ENCODE peak calls at places on chromosome 11, in eight cellular contexts. One of them, this sample, is unnamed.

GRCh38 chr11:102117472-102118113 is 7.3 kb downstream of the YAP1 start:
- DNase-seq in tibial nerve: no peak
- DNase-seq in NB4: no peak
- DNase-seq in foreskin fibroblast: no peak
- DNase-seq in aorta: no peak
- DNase-seq in IMR-90: peak; percentile 48
- DNase-seq in H1: peak; percentile 6
- DNase-seq in brain microvascular endothelial cell: no peak
- DNase-seq in this sample: no peak

GRCh38 chr11:30002157-30002556 is 14.7 kb downstream of the KCNA4 start:
- DNase-seq in brain microvascular endothelial cell: no peak
- DNase-seq in IMR-90: no peak
- DNase-seq in NB4: no peak
- DNase-seq in tibial nerve: no peak
- DNase-seq in foreskin fibroblast: no peak
- DNase-seq in aorta: no peak
- DNase-seq in H1: no peak
- DNase-seq in this sample: no peak

GRCh38 chr11:63491614-63492372 is 826 bp upstream of the PLAAT5 start:
- DNase-seq in IMR-90: peak; percentile 46
- DNase-seq in aorta: no peak
- DNase-seq in NB4: peak; percentile 90
- DNase-seq in tibial nerve: no peak
- DNase-seq in H1: no peak
- DNase-seq in foreskin fibroblast: no peak
- DNase-seq in brain microvascular endothelial cell: peak; percentile 83
- DNase-seq in this sample: no peak

GRCh38 chr11:69301491-69302401 is 7.8 kb downstream of the MYEOV start:
- DNase-seq in H1: no peak
- DNase-seq in brain microvascular endothelial cell: peak; percentile 83
- DNase-seq in tibial nerve: no peak
- DNase-seq in NB4: peak; percentile 82
- DNase-seq in IMR-90: peak; percentile 91
- DNase-seq in foreskin fibroblast: peak; percentile 97
- DNase-seq in aorta: peak; percentile 87
- DNase-seq in this sample: peak; percentile 71

GRCh38 chr11:3808846-3809623 is 675 bp downstream of the PGAP2 start:
- DNase-seq in NB4: peak; percentile 80
- DNase-seq in aorta: peak; percentile 1
- DNase-seq in H1: no peak
- DNase-seq in tibial nerve: no peak
- DNase-seq in brain microvascular endothelial cell: no peak
- DNase-seq in IMR-90: peak; percentile 41
- DNase-seq in foreskin fibroblast: peak; percentile 55
- DNase-seq in this sample: no peak

GRCh38 chr11:70517996-70518907 is 119.9 kb downstream of the CTTN start:
- DNase-seq in IMR-90: peak; percentile 64
- DNase-seq in brain microvascular endothelial cell: peak; percentile 11
- DNase-seq in H1: no peak
- DNase-seq in tibial nerve: no peak
- DNase-seq in foreskin fibroblast: peak; percentile 82
- DNase-seq in aorta: peak; percentile 52
- DNase-seq in NB4: no peak
- DNase-seq in this sample: no peak

GRCh38 chr11:39412117-39412516 is 2047.3 kb downstream of the LRRC4C start:
- DNase-seq in NB4: no peak
- DNase-seq in foreskin fibroblast: no peak
- DNase-seq in brain microvascular endothelial cell: no peak
- DNase-seq in H1: no peak
- DNase-seq in tibial nerve: no peak
- DNase-seq in aorta: no peak
- DNase-seq in IMR-90: no peak
- DNase-seq in this sample: no peak

GRCh38 chr11:41849250-41849649 is 389.8 kb upstream of the LRRC4C start:
- DNase-seq in H1: no peak
- DNase-seq in brain microvascular endothelial cell: no peak
- DNase-seq in IMR-90: no peak
- DNase-seq in foreskin fibroblast: no peak
- DNase-seq in aorta: no peak
- DNase-seq in NB4: no peak
- DNase-seq in tibial nerve: no peak
- DNase-seq in this sample: no peak

GRCh38 chr11:78419327-78419726 is 1.7 kb upstream of the GAB2 start:
- DNase-seq in H1: no peak
- DNase-seq in brain microvascular endothelial cell: peak; percentile 98
- DNase-seq in IMR-90: peak; percentile 99
- DNase-seq in tibial nerve: peak; percentile 72
- DNase-seq in foreskin fibroblast: peak; percentile 93
- DNase-seq in NB4: peak; percentile 43
- DNase-seq in aorta: no peak
- DNase-seq in this sample: peak; percentile 98

GRCh38 chr11:5689551-5689983 is at the start of gene TRIM22:
- DNase-seq in IMR-90: peak; percentile 71
- DNase-seq in H1: no peak
- DNase-seq in tibial nerve: peak; percentile 62
- DNase-seq in brain microvascular endothelial cell: peak; percentile 66
- DNase-seq in foreskin fibroblast: peak; percentile 18
- DNase-seq in aorta: no peak
- DNase-seq in NB4: peak; percentile 86
- DNase-seq in this sample: peak; percentile 54

GRCh38 chr11:63909621-63910506 is 7.1 kb downstream of the RCOR2 start:
- DNase-seq in tibial nerve: no peak
- DNase-seq in NB4: no peak
- DNase-seq in brain microvascular endothelial cell: no peak
- DNase-seq in IMR-90: no peak
- DNase-seq in aorta: peak; percentile 73
- DNase-seq in foreskin fibroblast: no peak
- DNase-seq in H1: peak; percentile 80
- DNase-seq in this sample: no peak

GRCh38 chr11:72370201-72370600 is 64.1 kb downstream of the CLPB start:
- DNase-seq in IMR-90: no peak
- DNase-seq in tibial nerve: no peak
- DNase-seq in aorta: no peak
- DNase-seq in NB4: no peak
- DNase-seq in foreskin fibroblast: no peak
- DNase-seq in H1: no peak
- DNase-seq in brain microvascular endothelial cell: no peak
- DNase-seq in this sample: no peak

GRCh38 chr11:10385696-10386095 is 69.4 kb upstream of the AMPD3 start:
- DNase-seq in tibial nerve: peak; percentile 57
- DNase-seq in NB4: no peak
- DNase-seq in IMR-90: peak; percentile 49
- DNase-seq in foreskin fibroblast: peak; percentile 76
- DNase-seq in brain microvascular endothelial cell: no peak
- DNase-seq in H1: peak; percentile 37
- DNase-seq in aorta: no peak
- DNase-seq in this sample: peak; percentile 83

GRCh38 chr11:69277074-69277809 is 16.7 kb upstream of the MYEOV start:
- DNase-seq in H1: no peak
- DNase-seq in brain microvascular endothelial cell: no peak
- DNase-seq in IMR-90: no peak
- DNase-seq in foreskin fibroblast: no peak
- DNase-seq in NB4: no peak
- DNase-seq in aorta: no peak
- DNase-seq in tibial nerve: no peak
- DNase-seq in this sample: no peak

GRCh38 chr11:134055029-134055428 is 13.8 kb upstream of the JAM3 start:
- DNase-seq in NB4: no peak
- DNase-seq in H1: peak; percentile 45
- DNase-seq in IMR-90: no peak
- DNase-seq in tibial nerve: no peak
- DNase-seq in foreskin fibroblast: no peak
- DNase-seq in aorta: peak; percentile 59
- DNase-seq in brain microvascular endothelial cell: no peak
- DNase-seq in this sample: no peak

GRCh38 chr11:68130121-68130520 is 8.9 kb upstream of the CHKA start:
- DNase-seq in aorta: no peak
- DNase-seq in NB4: no peak
- DNase-seq in tibial nerve: no peak
- DNase-seq in foreskin fibroblast: no peak
- DNase-seq in brain microvascular endothelial cell: no peak
- DNase-seq in IMR-90: no peak
- DNase-seq in H1: no peak
- DNase-seq in this sample: no peak

GRCh38 chr11:68122936-68123539 is 1.9 kb upstream of the CHKA start:
- DNase-seq in aorta: no peak
- DNase-seq in brain microvascular endothelial cell: no peak
- DNase-seq in tibial nerve: no peak
- DNase-seq in foreskin fibroblast: no peak
- DNase-seq in IMR-90: no peak
- DNase-seq in NB4: no peak
- DNase-seq in H1: no peak
- DNase-seq in this sample: no peak

GRCh38 chr11:68128682-68129327 is 7.6 kb upstream of the CHKA start:
- DNase-seq in tibial nerve: no peak
- DNase-seq in aorta: peak; percentile 86
- DNase-seq in NB4: no peak
- DNase-seq in brain microvascular endothelial cell: peak; percentile 77
- DNase-seq in IMR-90: peak; percentile 70
- DNase-seq in foreskin fibroblast: peak; percentile 51
- DNase-seq in H1: no peak
- DNase-seq in this sample: peak; percentile 36

GRCh38 chr11:68125164-68125563 is 4.0 kb upstream of the CHKA start:
- DNase-seq in brain microvascular endothelial cell: no peak
- DNase-seq in H1: no peak
- DNase-seq in tibial nerve: no peak
- DNase-seq in IMR-90: no peak
- DNase-seq in aorta: peak; percentile 39
- DNase-seq in foreskin fibroblast: no peak
- DNase-seq in NB4: no peak
- DNase-seq in this sample: no peak

DNA sequence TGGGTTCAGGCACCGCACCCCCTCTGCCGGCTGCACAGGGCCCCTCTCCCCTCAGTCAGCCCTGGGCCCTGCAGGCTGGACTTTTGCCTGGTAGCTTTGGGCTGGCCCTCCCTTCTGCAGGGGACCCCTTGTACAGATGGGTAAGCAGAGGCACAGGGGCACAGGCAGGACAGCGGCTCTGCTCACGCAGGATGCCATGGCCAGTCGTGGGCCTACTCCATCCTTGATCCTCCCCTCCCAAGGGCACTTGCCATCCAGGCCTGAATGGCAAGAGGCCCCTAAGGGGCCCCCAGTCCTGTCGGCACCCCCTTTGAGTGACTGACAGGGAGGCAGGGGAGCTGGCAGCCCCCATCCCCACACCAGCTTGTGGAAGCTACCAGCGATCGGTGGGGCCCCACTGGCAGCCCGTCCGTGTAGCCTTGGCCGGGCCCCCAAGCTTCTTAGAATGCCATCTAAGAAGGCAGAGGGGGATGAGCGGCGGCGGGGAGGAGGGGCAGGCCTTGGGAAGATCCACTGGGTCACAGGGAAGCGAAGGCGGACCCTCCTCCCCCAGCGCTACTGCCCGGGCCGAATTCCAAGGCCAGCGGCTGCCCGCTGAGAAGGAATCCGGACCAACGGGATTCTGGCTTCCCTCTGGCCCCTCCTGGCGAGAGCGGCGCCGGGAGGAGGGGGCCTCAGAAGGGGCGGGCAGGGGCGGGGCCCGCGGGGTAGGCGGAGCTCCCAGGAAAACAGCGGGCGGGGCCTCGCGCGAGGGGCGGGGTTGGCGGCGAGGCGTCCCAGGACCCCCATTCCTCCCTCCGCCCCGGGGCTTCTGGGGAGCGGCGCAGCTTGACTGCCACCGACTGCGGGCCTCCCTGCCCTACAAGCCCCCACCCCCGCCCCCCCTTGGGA is 6.8 kb upstream of the CHKA start:
- DNase-seq in H1: peak; percentile 96
- DNase-seq in IMR-90: peak; percentile 40
- DNase-seq in foreskin fibroblast: no peak
- DNase-seq in aorta: peak; percentile 86
- DNase-seq in tibial nerve: no peak
- DNase-seq in brain microvascular endothelial cell: no peak
- DNase-seq in NB4: no peak
- DNase-seq in this sample: peak; percentile 35
- H3K4me3 ChIP-seq in H1: peak overlapping the region; percentile 42
- H3K4me3 ChIP-seq in IMR-90: peak overlapping the region; percentile 32
- H3K4me3 ChIP-seq in foreskin fibroblast: peak overlapping the region; percentile 50
- H3K4me3 ChIP-seq in aorta: no peak overlapping the region
- H3K4me3 ChIP-seq in tibial nerve: peak overlapping the region; percentile 74
- H3K4me3 ChIP-seq in brain microvascular endothelial cell: peak overlapping the region; percentile 44
- H3K4me3 ChIP-seq in NB4: no peak overlapping the region
- H3K4me3 ChIP-seq in this sample: peak overlapping the region; percentile 44

GRCh38 chr11:34331736-34332135 is 26.1 kb downstream of the ABTB2 start:
- DNase-seq in tibial nerve: no peak
- DNase-seq in brain microvascular endothelial cell: no peak
- DNase-seq in IMR-90: no peak
- DNase-seq in H1: no peak
- DNase-seq in NB4: no peak
- DNase-seq in aorta: no peak
- DNase-seq in foreskin fibroblast: no peak
- DNase-seq in this sample: no peak
- H3K4me3 ChIP-seq in tibial nerve: no peak overlapping the region
- H3K4me3 ChIP-seq in brain microvascular endothelial cell: no peak overlapping the region
- H3K4me3 ChIP-seq in IMR-90: no peak overlapping the region
- H3K4me3 ChIP-seq in H1: no peak overlapping the region
- H3K4me3 ChIP-seq in NB4: no peak overlapping the region
- H3K4me3 ChIP-seq in aorta: no peak overlapping the region
- H3K4me3 ChIP-seq in foreskin fibroblast: no peak overlapping the region
- H3K4me3 ChIP-seq in this sample: no peak overlapping the region

GRCh38 chr11:65314501-65315203 is at the start of gene CDC42EP2:
- DNase-seq in aorta: peak; percentile 96
- DNase-seq in IMR-90: peak; percentile 80
- DNase-seq in H1: peak; percentile 87
- DNase-seq in brain microvascular endothelial cell: peak; percentile 73
- DNase-seq in foreskin fibroblast: peak; percentile 86
- DNase-seq in tibial nerve: peak; percentile 80
- DNase-seq in NB4: peak; percentile 81
- DNase-seq in this sample: no peak

GRCh38 chr11:65315866-65316233 is 1.2 kb downstream of the CDC42EP2 start:
- DNase-seq in aorta: no peak
- DNase-seq in H1: no peak
- DNase-seq in brain microvascular endothelial cell: no peak
- DNase-seq in NB4: no peak
- DNase-seq in foreskin fibroblast: no peak
- DNase-seq in IMR-90: no peak
- DNase-seq in tibial nerve: no peak
- DNase-seq in this sample: no peak

GRCh38 chr11:65315204-65315865 is 669 bp downstream of the CDC42EP2 start:
- DNase-seq in IMR-90: peak; percentile 68
- DNase-seq in brain microvascular endothelial cell: peak; percentile 64
- DNase-seq in tibial nerve: peak; percentile 72
- DNase-seq in H1: peak; percentile 99
- DNase-seq in aorta: peak; percentile 96
- DNase-seq in foreskin fibroblast: peak; percentile 66
- DNase-seq in NB4: peak; percentile 83
- DNase-seq in this sample: no peak

GRCh38 chr11:65316311-65316978 is 1.8 kb downstream of the CDC42EP2 start:
- DNase-seq in foreskin fibroblast: peak; percentile 97
- DNase-seq in aorta: no peak
- DNase-seq in brain microvascular endothelial cell: peak; percentile 87
- DNase-seq in NB4: peak; percentile 44
- DNase-seq in H1: no peak
- DNase-seq in tibial nerve: peak; percentile 53
- DNase-seq in IMR-90: peak; percentile 97
- DNase-seq in this sample: peak; percentile 98

GRCh38 chr11:65316979-65317786 is 2.5 kb downstream of the CDC42EP2 start:
- DNase-seq in brain microvascular endothelial cell: no peak
- DNase-seq in IMR-90: peak; percentile 84
- DNase-seq in foreskin fibroblast: peak; percentile 73
- DNase-seq in tibial nerve: peak; percentile 54
- DNase-seq in H1: peak; percentile 62
- DNase-seq in NB4: no peak
- DNase-seq in aorta: peak; percentile 81
- DNase-seq in this sample: no peak
- H3K4me3 ChIP-seq in brain microvascular endothelial cell: peak overlapping the region; percentile 89
- H3K4me3 ChIP-seq in IMR-90: peak overlapping the region; percentile 96
- H3K4me3 ChIP-seq in foreskin fibroblast: peak overlapping the region; percentile 100
- H3K4me3 ChIP-seq in tibial nerve: peak overlapping the region; percentile 98
- H3K4me3 ChIP-seq in H1: peak overlapping the region; percentile 32
- H3K4me3 ChIP-seq in NB4: no peak overlapping the region
- H3K4me3 ChIP-seq in aorta: no peak overlapping the region
- H3K4me3 ChIP-seq in this sample: peak overlapping the region; percentile 67

GRCh38 chr11:119726585-119727522 is 2.1 kb downstream of the NECTIN1 start:
- DNase-seq in brain microvascular endothelial cell: no peak
- DNase-seq in NB4: no peak
- DNase-seq in H1: peak; percentile 65
- DNase-seq in foreskin fibroblast: no peak
- DNase-seq in aorta: no peak
- DNase-seq in IMR-90: no peak
- DNase-seq in tibial nerve: no peak
- DNase-seq in this sample: no peak
- H3K4me3 ChIP-seq in brain microvascular endothelial cell: peak overlapping the region; percentile 67
- H3K4me3 ChIP-seq in NB4: peak overlapping the region; percentile 79
- H3K4me3 ChIP-seq in H1: peak overlapping the region; percentile 89
- H3K4me3 ChIP-seq in foreskin fibroblast: peak overlapping the region; percentile 74
- H3K4me3 ChIP-seq in aorta: peak overlapping the region; percentile 45
- H3K4me3 ChIP-seq in IMR-90: no peak overlapping the region
- H3K4me3 ChIP-seq in tibial nerve: peak overlapping the region; percentile 39
- H3K4me3 ChIP-seq in this sample: peak overlapping the region; percentile 68

This sample was measured in skeletal muscle cell.